ENCODE peak calls at places on chromosomes 1 and 21, in four cellular contexts. Z, X, G and Y are unnamed samples.

GRCh38 chr1:39268906-39269305 is 64.4 kb downstream of the MACF1 start:
- DNase-seq in Z (no peak), X (no peak), G (peak; percentile 20), Y (no peak)

GRCh38 chr1:16236091-16236494 is 890 bp downstream of the CPLANE2 start:
- DNase-seq in Z (no peak), X (peak; percentile 51), G (no peak), Y (no peak)

GRCh38 chr1:92211166-92211565 is 6.5 kb upstream of the C1orf146 start:
- DNase-seq in Z (no peak), X (no peak), G (no peak), Y (no peak)

GRCh38 chr1:197016751-197017150 is 39.4 kb downstream of the CFHR5 start:
- DNase-seq in Z (no peak), X (no peak), G (no peak), Y (no peak)

GRCh38 chr1:20477355-20478071 is 8.5 kb downstream of the CAMK2N1 start:
- DNase-seq in Z (no peak), X (peak; percentile 38), G (no peak), Y (no peak)

GRCh38 chr1:230760360-230760827 is 13.2 kb downstream of the CAPN9 start:
- DNase-seq in Z (no peak), X (no peak), G (peak; percentile 45), Y (peak; percentile 65)

GRCh38 chr1:201686709-201687455 is 142.1 kb upstream of the IPO9 start:
- DNase-seq in Z (no peak), X (no peak), G (peak; percentile 64), Y (no peak)

GRCh38 chr1:69707103-69707502 is 139.4 kb downstream of the LRRC7 start:
- DNase-seq in Z (no peak), X (no peak), G (no peak), Y (no peak)

GRCh38 chr21:37230632-37231246 is 36.4 kb downstream of the VPS26C start:
- DNase-seq in Z (no peak), X (no peak), G (no peak), Y (no peak)

GRCh38 chr21:37233551-37234146 is 33.5 kb downstream of the VPS26C start:
- DNase-seq in Z (no peak), X (no peak), G (no peak), Y (no peak)

GRCh38 chr21:37232274-37233018 is 34.7 kb downstream of the VPS26C start:
- DNase-seq in Z (no peak), X (no peak), G (no peak), Y (no peak)

GRCh38 chr21:37231247-37231645 is 35.9 kb downstream of the VPS26C start:
- DNase-seq in Z (no peak), X (no peak), G (no peak), Y (no peak)

DNA sequence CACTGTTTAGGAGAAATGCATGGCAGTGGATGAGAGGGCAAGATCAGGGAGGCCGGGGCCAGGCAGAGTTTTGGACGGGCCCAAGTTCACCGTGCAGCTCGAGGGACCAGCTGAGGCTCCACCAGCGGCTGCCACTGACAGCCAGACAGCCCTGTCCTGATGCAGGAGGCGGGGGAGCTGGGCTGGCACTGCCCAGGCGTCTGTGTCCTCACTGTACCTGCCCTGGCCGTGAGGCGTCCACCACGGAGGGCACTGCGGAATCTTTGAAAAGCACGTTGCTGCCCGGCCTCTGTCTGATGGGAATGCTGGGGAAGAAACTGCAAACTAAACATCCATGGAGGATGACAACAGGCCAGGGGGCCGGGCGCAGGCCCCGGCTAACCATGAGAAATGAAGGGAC is 35.5 kb downstream of the VPS26C start:
- DNase-seq in Z (no peak), X (no peak), G (no peak), Y (no peak)
- H3K36me3 ChIP-seq in Z (peaks cover 72% of the 10 kb centered on the region), X (no peaks in the 10 kb centered on the region), G (no peaks in the 10 kb centered on the region), Y (peaks cover 72% of the 10 kb centered on the region)

GRCh38 chr1:8157765-8158164 is 131.7 kb upstream of the ERRFI1 start:
- DNase-seq in Z (no peak), X (no peak), G (no peak), Y (no peak)
- H3K27ac ChIP-seq in Z (no peak overlapping the region), X (no peak overlapping the region), G (no peak overlapping the region), Y (no peak overlapping the region)

GRCh38 chr1:108188801-108189200 is 11.3 kb downstream of the SLC25A24 start:
- DNase-seq in Z (no peak), X (no peak), G (no peak), Y (no peak)

GRCh38 chr1:108183301-108183700 is 16.8 kb downstream of the SLC25A24 start:
- DNase-seq in Z (no peak), X (no peak), G (no peak), Y (no peak)

GRCh38 chr1:108182854-108183253 is 17.3 kb downstream of the SLC25A24 start:
- DNase-seq in Z (no peak), X (no peak), G (no peak), Y (no peak)
- H3K4me3 ChIP-seq in Z (no peak overlapping the region), X (no peak overlapping the region), G (no peak overlapping the region), Y (no peak overlapping the region)

GRCh38 chr1:8552135-8552534 is 234.2 kb downstream of the SLC45A1 start:
- DNase-seq in Z (no peak), X (no peak), G (peak; percentile 13), Y (no peak)
- H3K36me3 ChIP-seq in Z (no peaks in the 10 kb centered on the region), X (no peaks in the 10 kb centered on the region), G (no peaks in the 10 kb centered on the region), Y (peaks cover 62% of the 10 kb centered on the region)

DNA sequence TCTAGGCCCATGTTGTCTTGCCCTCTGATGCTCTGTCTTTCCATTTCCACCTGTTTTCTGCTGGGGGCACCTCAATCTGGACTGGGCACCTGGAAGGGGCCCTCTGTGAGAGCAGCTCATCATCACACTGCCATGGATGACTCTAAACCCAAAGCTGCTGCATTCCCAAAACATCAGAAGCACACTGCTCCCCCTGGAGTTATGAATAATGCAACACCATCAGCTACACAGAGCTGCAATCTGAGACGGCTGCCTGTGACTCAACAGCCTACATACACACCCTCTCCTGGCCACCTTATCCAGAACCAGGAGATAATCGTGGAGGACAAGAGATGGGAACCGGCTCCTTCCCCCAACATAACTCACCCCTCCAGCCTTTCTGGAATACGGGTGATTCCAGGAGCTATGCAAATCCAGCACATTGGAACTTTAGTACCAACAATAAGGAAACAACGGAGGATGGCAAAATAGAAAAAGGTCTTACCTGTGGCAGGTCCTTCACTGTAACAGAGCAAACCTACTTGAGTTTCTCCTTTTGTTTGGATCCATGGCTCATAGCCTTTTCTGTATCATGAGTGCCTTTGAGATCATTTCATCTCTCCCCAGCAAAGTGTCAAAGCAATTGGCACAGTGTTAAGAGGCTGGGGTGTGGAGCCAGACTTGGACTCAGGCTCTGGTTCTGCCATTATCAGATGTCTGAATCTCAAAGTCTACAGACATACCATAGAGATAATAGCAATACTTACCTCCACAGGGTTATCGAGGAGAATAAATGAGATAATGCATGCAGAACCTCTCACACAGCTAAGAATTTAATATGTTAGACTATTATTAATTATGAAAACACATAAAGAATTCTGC is 29.3 kb downstream of the AK2 start:
- DNase-seq in Z (peak; percentile 73), X (peak; percentile 43), G (peak; percentile 80), Y (peak; percentile 46)
- H3K27ac ChIP-seq in Z (no peak overlapping the region), X (no peak overlapping the region), G (peak overlapping the region; percentile 52), Y (no peak overlapping the region)

DNA sequence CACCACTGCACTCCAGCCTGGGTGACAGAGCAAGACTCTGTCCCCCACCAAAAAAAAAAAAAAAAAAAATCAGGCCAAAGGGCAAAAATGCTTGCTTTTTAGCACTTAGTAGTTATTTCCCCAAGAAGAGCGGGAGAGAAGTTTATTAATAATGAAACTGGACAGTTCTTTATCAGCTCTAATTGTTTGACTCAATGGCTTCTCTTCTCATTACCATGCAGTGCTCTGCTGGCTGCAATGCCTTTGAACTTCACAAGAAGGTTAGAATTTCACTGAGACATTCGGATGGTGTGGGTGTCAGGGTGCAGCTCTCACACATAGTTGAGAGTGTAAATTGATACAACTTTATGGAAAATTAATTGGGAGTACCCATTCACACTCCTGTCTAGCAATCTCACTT is 63.7 kb downstream of the EDARADD start:
- DNase-seq in Z (no peak), X (no peak), G (no peak), Y (no peak)
- H3K4me3 ChIP-seq in Z (no peak overlapping the region), X (no peak overlapping the region), G (no peak overlapping the region), Y (no peak overlapping the region)

DNA sequence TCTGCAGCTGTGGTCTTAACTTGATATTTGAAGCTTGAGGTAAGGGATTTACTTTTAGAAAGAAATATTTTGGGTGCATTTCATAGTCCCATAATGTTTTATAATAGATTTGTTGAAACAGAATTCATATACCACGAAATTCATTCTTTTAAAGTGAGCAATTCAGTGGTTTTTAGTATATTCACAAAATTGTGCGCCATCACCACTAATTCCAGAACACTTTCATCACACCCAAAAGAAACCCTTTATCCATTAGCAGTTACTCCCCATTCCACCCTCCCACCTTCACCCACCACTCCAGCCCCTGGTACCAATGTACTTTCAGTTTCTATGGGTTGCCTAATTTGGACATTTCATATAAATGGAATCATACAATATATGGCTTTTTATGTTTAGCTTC is 38.9 kb upstream of the DMRTB1 start:
- DNase-seq in Z (no peak), X (no peak), G (no peak), Y (no peak)
- H3K36me3 ChIP-seq in Z (no peaks in the 10 kb centered on the region), X (no peaks in the 10 kb centered on the region), G (no peaks in the 10 kb centered on the region), Y (no peaks in the 10 kb centered on the region)

GRCh38 chr1:158046726-158047510 is 53.5 kb downstream of the KIRREL1 start:
- DNase-seq in Z (no peak), X (no peak), G (no peak), Y (no peak)
- H3K27ac ChIP-seq in Z (no peak overlapping the region), X (no peak overlapping the region), G (no peak overlapping the region), Y (no peak overlapping the region)

GRCh38 chr1:226425431-226426031 is 17.6 kb upstream of the PARP1 start:
- DNase-seq in Z (no peak), X (peak; percentile 61), G (no peak), Y (no peak)
- H3K4me3 ChIP-seq in Z (no peak overlapping the region), X (no peak overlapping the region), G (no peak overlapping the region), Y (no peak overlapping the region)